ENCODE peak calls at places on chromosomes 11 and 22, in four cellular contexts. G, Q, N and C are unnamed samples.

GRCh38 chr22:22705328-22706100 is 61.1 kb downstream of the GGTLC2 start:
- ATAC-seq in G (no peak), Q (no peak), N (no peak), C (no peak)

GRCh38 chr11:17405232-17406005 is 17.0 kb upstream of the KCNJ11 start:
- ATAC-seq in G (peak; percentile 90), Q (peak; percentile 93), N (peak; percentile 73), C (peak; percentile 82)

GRCh38 chr11:47987310-47987709 is 7.0 kb downstream of the PTPRJ start:
- ATAC-seq in G (no peak), Q (no peak), N (no peak), C (no peak)

GRCh38 chr11:86183694-86184093 is 60.9 kb upstream of the EED start:
- ATAC-seq in G (peak; percentile 77), Q (no peak), N (no peak), C (no peak)

GRCh38 chr11:120102050-120102861 is 35.7 kb downstream of the TRIM29 start:
- ATAC-seq in G (no peak), Q (no peak), N (peak; percentile 13), C (no peak)

GRCh38 chr22:46406791-46407190 is 71.3 kb downstream of the TRMU start:
- ATAC-seq in G (no peak), Q (no peak), N (no peak), C (no peak)

GRCh38 chr11:29159552-29160465 is 857.0 kb downstream of the KCNA4 start:
- ATAC-seq in G (peak; percentile 94), Q (no peak), N (peak; percentile 73), C (no peak)

GRCh38 chr11:58577441-58578135 is 1.3 kb upstream of the ZFP91 start:
- ATAC-seq in G (peak; percentile 1), Q (peak; percentile 18), N (no peak), C (peak; percentile 0)

GRCh38 chr22:36308880-36309279 is 55.9 kb downstream of the APOL1 start:
- ATAC-seq in G (no peak), Q (no peak), N (no peak), C (no peak)
- H3K27ac ChIP-seq in G (peak overlapping the region; percentile 13), Q (no peak overlapping the region), N (no peak overlapping the region), C (peak overlapping the region; percentile 84)

DNA sequence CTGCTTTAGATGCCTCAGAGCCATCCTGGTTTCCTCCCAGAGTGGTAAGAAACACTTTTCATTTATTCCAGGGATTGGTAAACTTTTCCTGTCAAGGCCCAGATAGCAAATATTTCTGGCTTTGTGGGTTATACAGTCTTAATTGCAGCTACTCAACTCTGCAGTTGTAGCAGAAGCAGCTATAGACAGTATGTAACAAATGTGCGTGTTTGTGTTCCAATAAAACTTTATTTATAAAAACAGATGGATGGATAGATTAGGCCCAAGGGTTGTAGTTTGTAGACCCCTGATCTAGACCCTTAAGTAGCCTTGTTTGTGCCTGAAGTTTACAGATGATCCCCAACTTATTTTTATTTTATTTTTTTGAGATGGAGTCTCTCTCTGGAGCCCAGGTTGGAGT is 17.9 kb downstream of the NNMT start:
- ATAC-seq in G (no peak), Q (no peak), N (no peak), C (no peak)
- H3K36me3 ChIP-seq in G (no peaks in the 10 kb centered on the region), Q (peaks cover 13% of the 10 kb centered on the region), N (no peaks in the 10 kb centered on the region), C (peaks cover 30% of the 10 kb centered on the region)

DNA sequence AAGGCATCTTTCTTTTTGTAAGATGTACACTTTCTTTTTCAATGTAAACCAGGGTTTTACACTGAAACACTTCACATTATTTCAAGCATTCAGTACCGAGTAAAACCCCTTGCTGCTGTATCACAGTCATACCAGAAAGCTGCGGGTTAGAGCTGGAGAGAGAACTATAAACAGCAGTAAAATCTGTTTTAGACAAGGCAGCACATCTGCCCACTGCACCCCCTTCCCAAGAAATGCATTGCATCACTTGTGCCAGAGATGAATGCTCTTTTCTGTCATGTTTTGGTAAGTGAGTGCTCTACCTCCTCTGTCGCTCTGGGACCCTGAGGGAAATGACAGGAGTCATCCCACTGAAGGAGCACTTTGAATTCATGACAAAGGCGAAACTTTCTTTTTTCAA is 107.3 kb downstream of the MAML2 start:
- ATAC-seq in G (peak; percentile 44), Q (no peak), N (no peak), C (no peak)
- H3K27ac ChIP-seq in G (no peak overlapping the region), Q (no peak overlapping the region), N (peak overlapping the region; percentile 5), C (peak overlapping the region; percentile 56)

GRCh38 chr11:32332990-32333334 is 102.4 kb downstream of the WT1 start:
- ATAC-seq in G (no peak), Q (no peak), N (no peak), C (no peak)
- H3K36me3 ChIP-seq in G (no peaks in the 10 kb centered on the region), Q (no peaks in the 10 kb centered on the region), N (no peaks in the 10 kb centered on the region), C (no peaks in the 10 kb centered on the region)

GRCh38 chr22:17954200-17954859 is 70.0 kb downstream of the MICAL3 start:
- ATAC-seq in G (peak; percentile 45), Q (no peak), N (no peak), C (no peak)
- H3K27ac ChIP-seq in G (no peak overlapping the region), Q (peak overlapping the region; percentile 36), N (no peak overlapping the region), C (no peak overlapping the region)

DNA sequence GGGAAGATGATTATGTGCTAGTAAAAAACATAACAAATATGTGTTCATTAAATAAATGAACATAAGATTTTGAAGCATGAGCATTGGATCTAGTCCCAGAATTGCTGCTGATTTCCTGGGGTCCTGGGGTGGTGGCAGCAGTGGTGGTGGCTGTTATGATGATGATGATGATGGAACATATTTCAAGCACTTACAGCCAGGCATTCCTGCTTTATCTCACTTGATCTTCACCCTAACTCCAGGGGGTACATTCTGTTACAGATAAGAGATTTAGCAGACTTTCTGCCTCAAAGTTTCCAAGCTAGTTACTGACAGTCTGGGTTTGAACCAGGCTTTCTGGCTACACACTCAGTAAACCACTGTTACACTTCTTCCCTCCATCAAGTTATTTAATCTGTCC is 5.2 kb downstream of the TRAPPC4 start:
- ATAC-seq in G (no peak), Q (no peak), N (no peak), C (no peak)
- H3K36me3 ChIP-seq in G (no peaks in the 10 kb centered on the region), Q (no peaks in the 10 kb centered on the region), N (peaks cover 24% of the 10 kb centered on the region), C (no peaks in the 10 kb centered on the region)

GRCh38 chr22:47633111-47633510 is 870.7 kb downstream of the TBC1D22A start:
- ATAC-seq in G (no peak), Q (no peak), N (no peak), C (no peak)

GRCh38 chr22:47629791-47630655 is 867.6 kb downstream of the TBC1D22A start:
- ATAC-seq in G (no peak), Q (no peak), N (no peak), C (no peak)

GRCh38 chr22:47632646-47633045 is 870.2 kb downstream of the TBC1D22A start:
- ATAC-seq in G (no peak), Q (no peak), N (no peak), C (no peak)

GRCh38 chr22:47630741-47631534 is 868.5 kb downstream of the TBC1D22A start:
- ATAC-seq in G (no peak), Q (no peak), N (no peak), C (no peak)

DNA sequence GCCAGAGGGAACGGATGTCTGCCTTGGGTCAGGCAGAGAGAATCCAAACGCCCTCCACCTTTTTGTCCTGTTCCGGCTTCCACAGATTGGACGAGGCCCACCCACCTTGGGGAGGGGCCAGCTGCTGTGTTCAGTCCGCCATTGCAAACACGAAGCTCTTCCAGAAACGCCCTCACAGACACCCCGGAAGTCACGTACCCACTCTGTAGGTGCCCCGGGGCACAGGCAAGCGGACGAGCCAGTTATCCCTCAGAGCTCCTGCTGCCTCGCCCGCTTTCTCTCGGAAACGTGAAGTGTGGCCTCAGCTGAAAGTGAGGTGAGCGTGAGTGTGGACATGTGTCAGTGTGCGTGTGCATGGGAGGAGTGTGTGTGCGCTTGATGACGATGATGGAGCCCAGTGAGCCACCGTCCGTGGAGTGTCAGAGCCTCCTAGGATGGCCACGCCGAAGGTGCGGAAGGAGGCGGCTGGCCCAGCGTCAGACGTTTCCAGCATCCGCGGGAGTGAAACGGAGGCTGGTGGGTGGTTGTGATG is 869.2 kb downstream of the TBC1D22A start:
- ATAC-seq in G (no peak), Q (no peak), N (no peak), C (no peak)
- H3K27ac ChIP-seq in G (no peak overlapping the region), Q (no peak overlapping the region), N (no peak overlapping the region), C (no peak overlapping the region)